ENCODE peak calls at places on chromosomes 12 and 14, in seven cellular contexts. M, W, Z, O, C, G and P are unnamed samples.

GRCh38 chr14:69259531-69260245 is at the start of gene GALNT16:
- DNase-seq in Z (peak), C (peak), O (no peak), M (peak), G (no peak), W (no peak), P (no peak)

GRCh38 chr14:65184032-65184764 is 81.9 kb upstream of the MAX start:
- DNase-seq in W (no peak), M (no peak), Z (no peak), G (no peak), C (no peak), O (no peak), P (no peak)

GRCh38 chr14:103733651-103734050 is 18.0 kb downstream of the ZFYVE21 start:
- DNase-seq in O (peak), W (no peak), Z (no peak), G (no peak), M (no peak), C (no peak), P (no peak)

GRCh38 chr12:62813031-62813829 is 121.7 kb downstream of the PPM1H start:
- DNase-seq in C (peak), O (peak), Z (peak), W (peak), M (peak), G (no peak), P (no peak)

GRCh38 chr14:92906823-92907222 is 16.1 kb upstream of the CHGA start:
- DNase-seq in W (no peak), G (no peak), M (no peak), O (no peak), Z (peak), C (no peak), P (no peak)

GRCh38 chr14:77302926-77303325 is 17.8 kb downstream of the POMT2 start:
- DNase-seq in M (no peak), Z (no peak), G (no peak), W (peak), C (no peak), O (no peak), P (no peak)

GRCh38 chr12:50282581-50283229 is 615 bp downstream of the LIMA1 start:
- DNase-seq in O (no peak), W (no peak), Z (no peak), C (peak), G (no peak), M (no peak), P (no peak)

GRCh38 chr14:69483765-69484443 is 624 bp upstream of the PLEKHD1 start:
- DNase-seq in G (no peak), M (no peak), W (no peak), C (peak), Z (peak), O (no peak), P (peak)

GRCh38 chr14:35229495-35230089 is 62.6 kb upstream of the PSMA6 start:
- DNase-seq in O (no peak), M (no peak), Z (peak), G (no peak), C (no peak), W (no peak), P (no peak)

GRCh38 chr12:89252284-89252683 is 100.0 kb downstream of the DUSP6 start:
- DNase-seq in M (no peak), Z (no peak), W (no peak), C (no peak), O (no peak), G (no peak), P (no peak)

GRCh38 chr12:76346798-76347420 is 1.3 kb downstream of the BBS10 start:
- DNase-seq in W (no peak), M (no peak), O (no peak), Z (peak), C (no peak), G (no peak), P (peak)

GRCh38 chr12:131831635-131832041 is 3.4 kb downstream of the MMP17 start:
- DNase-seq in C (no peak), Z (no peak), G (no peak), O (peak), M (no peak), W (no peak), P (no peak)

GRCh38 chr12:27865421-27865820 is 85.4 kb upstream of the MANSC4 start:
- DNase-seq in Z (no peak), C (no peak), O (no peak), W (no peak), M (no peak), G (no peak), P (no peak)

GRCh38 chr12:92007787-92008186 is 137.9 kb downstream of the BTG1 start:
- DNase-seq in M (no peak), O (no peak), W (no peak), C (no peak), G (no peak), Z (no peak), P (no peak)

GRCh38 chr14:75981426-75981825 is 369 bp downstream of the TGFB3 start:
- DNase-seq in C (peak), M (no peak), O (peak), G (no peak), Z (no peak), W (no peak), P (no peak)

GRCh38 chr14:36020120-36021029 is 156.1 kb downstream of the PTCSC3 start:
- DNase-seq in O (no peak), C (no peak), M (no peak), G (no peak), W (no peak), Z (no peak), P (no peak)

GRCh38 chr14:62269204-62269603 is 507.0 kb downstream of the SNAPC1 start:
- DNase-seq in G (peak), C (no peak), M (no peak), O (no peak), W (no peak), Z (no peak), P (no peak)
- H3K4me3 ChIP-seq in G (no peak), C (no peak), M (no peak), O (no peak), W (no peak), Z (no peak), P (no peak)

GRCh38 chr14:22794533-22794932 is 20.7 kb downstream of the SLC7A7 start:
- DNase-seq in M (no peak), C (peak), Z (no peak), G (no peak), O (no peak), W (no peak), P (no peak)
- TF ChIP-seq POLR2AphosphoS5 in M (no peak), C (no peak), Z (no peak), G (no peak), O (no peak), W (no peak), P (no peak)

GRCh38 chr12:120425797-120426196 is 12.1 kb upstream of the COX6A1 start:
- DNase-seq in M (no peak), Z (no peak), G (no peak), C (no peak), W (no peak), O (no peak), P (no peak)

GRCh38 chr12:120428597-120429206 is 9.2 kb upstream of the COX6A1 start:
- DNase-seq in O (no peak), M (no peak), W (no peak), G (no peak), Z (no peak), C (peak), P (no peak)

GRCh38 chr12:120417917-120418316 is 20.0 kb upstream of the COX6A1 start:
- DNase-seq in G (no peak), M (no peak), W (no peak), Z (no peak), O (no peak), C (no peak), P (no peak)

GRCh38 chr12:120421701-120422100 is 16.2 kb upstream of the COX6A1 start:
- DNase-seq in Z (no peak), G (no peak), M (no peak), O (no peak), W (no peak), C (no peak), P (no peak)

DNA sequence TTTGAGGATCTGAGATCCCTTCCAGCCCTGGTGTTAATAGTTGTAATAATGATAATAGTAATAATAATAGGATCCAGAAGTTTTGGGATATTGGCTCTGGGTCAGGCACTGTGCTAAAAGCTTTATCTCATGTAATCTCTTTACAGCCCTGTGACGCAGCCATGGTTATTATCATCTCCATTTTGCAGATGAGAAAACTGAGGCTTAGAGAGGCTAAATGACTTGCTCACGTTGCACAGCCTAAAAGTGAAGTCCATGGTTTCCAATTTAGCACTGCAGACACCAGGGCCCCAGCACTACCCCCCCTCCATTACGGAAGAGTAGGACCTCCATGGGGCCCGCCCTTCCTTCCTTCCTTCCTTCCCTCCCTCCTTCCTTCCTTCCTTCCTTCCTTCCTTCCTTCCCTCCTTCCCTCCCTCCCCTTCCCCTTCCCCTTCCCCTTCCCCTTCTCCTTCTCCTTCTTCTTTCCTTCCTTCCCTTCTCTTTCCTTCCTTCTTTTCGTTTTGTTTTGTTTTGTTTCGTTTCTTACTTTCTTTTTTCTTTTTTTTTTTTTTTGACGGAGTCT is 14.9 kb upstream of the COX6A1 start:
- DNase-seq in G (no peak), M (no peak), C (no peak), Z (no peak), O (no peak), W (no peak), P (no peak)
- H3K4me3 ChIP-seq in G (no peak), M (no peak), C (no peak), Z (no peak), O (no peak), W (no peak), P (no peak)

GRCh38 chr14:24441904-24442239 is 704 bp downstream of the SDR39U1 start:
- DNase-seq in C (peak), M (no peak), G (no peak), O (no peak), Z (no peak), W (no peak), P (no peak)

GRCh38 chr14:24441485-24441884 is 1.1 kb downstream of the SDR39U1 start:
- DNase-seq in M (no peak), W (no peak), Z (no peak), C (no peak), G (peak), O (no peak), P (no peak)

GRCh38 chr14:24439257-24439656 is 3.3 kb downstream of the SDR39U1 start:
- DNase-seq in M (no peak), G (peak), W (no peak), C (no peak), O (no peak), Z (no peak), P (no peak)

GRCh38 chr14:24439830-24440605 is 2.6 kb downstream of the SDR39U1 start:
- DNase-seq in O (peak), C (no peak), G (peak), M (no peak), Z (no peak), W (no peak), P (peak)

GRCh38 chr14:24440606-24441399 is 1.8 kb downstream of the SDR39U1 start:
- DNase-seq in Z (no peak), G (peak), C (no peak), O (no peak), W (no peak), M (no peak), P (no peak)
- TF ChIP-seq POLR2AphosphoS5 in Z (no peak), G (no peak), C (no peak), O (no peak), W (peak), M (no peak), P (no peak)

GRCh38 chr12:10211101-10211974 is 1.3 kb upstream of the GABARAPL1 start:
- DNase-seq in G (no peak), M (no peak), C (no peak), Z (no peak), O (peak), W (no peak), P (no peak)
- H3K4me3 ChIP-seq in G (no peak), M (peak), C (no peak), Z (peak), O (no peak), W (peak), P (no peak)